ENCODE peak calls at places on chromosome 20, in four cellular contexts. Y, C, O and V are unnamed samples.

GRCh38 chr20:44747166-44748004 is 1.7 kb downstream of the KCNK15 start:
- DNase-seq in Y (peak), C (no peak), O (peak), V (peak)

GRCh38 chr20:33859157-33859695 is 48.1 kb downstream of the CHMP4B start:
- DNase-seq in Y (peak), C (no peak), O (peak), V (no peak)

GRCh38 chr20:9629821-9630220 is 115.4 kb downstream of the LAMP5 start:
- DNase-seq in Y (no peak), C (no peak), O (no peak), V (no peak)

GRCh38 chr20:48352042-48352441 is 475.8 kb downstream of the PREX1 start:
- DNase-seq in Y (no peak), C (no peak), O (no peak), V (no peak)

GRCh38 chr20:61663521-61664425 is 401.9 kb downstream of the TAF4 start:
- DNase-seq in Y (no peak), C (no peak), O (no peak), V (no peak)

GRCh38 chr20:59781236-59781635 is 152.2 kb downstream of the SYCP2 start:
- DNase-seq in Y (no peak), C (no peak), O (no peak), V (no peak)

GRCh38 chr20:4774209-4774608 is 52.5 kb downstream of the PRND start:
- DNase-seq in Y (no peak), C (no peak), O (no peak), V (no peak)

GRCh38 chr20:9369557-9369956 is 144.8 kb upstream of the LAMP5 start:
- DNase-seq in Y (no peak), C (no peak), O (no peak), V (no peak)

GRCh38 chr20:58447733-58448391 is 58.8 kb downstream of the VAPB start:
- DNase-seq in Y (peak), C (peak), O (peak), V (peak)

GRCh38 chr20:8509809-8510208 is 377.7 kb downstream of the PLCB1 start:
- DNase-seq in Y (no peak), C (no peak), O (no peak), V (no peak)

GRCh38 chr20:25308671-25309394 is 60.9 kb downstream of the PYGB start:
- DNase-seq in Y (no peak), C (peak), O (no peak), V (no peak)

GRCh38 chr20:43320536-43320935 is 130.8 kb upstream of the PTPRT start:
- DNase-seq in Y (peak), C (no peak), O (no peak), V (no peak)

GRCh38 chr20:2663887-2664719 is at the start of gene IDH3B:
- DNase-seq in Y (peak), C (peak), O (peak), V (peak)